ENCODE peak calls at places on chromosomes 11 and 22, in seven cellular contexts. C is IMR-90, P is HCT116, I is right lobe of liver, G is A549, T is Peyer's patch, H is gastrocnemius medialis. L is an unnamed sample. For H3K4me1, the result is how much of the 10 kb centered on the place peaks cover.

GRCh38 chr22:35212020-35212419 is 45.3 kb upstream of the HMGXB4 start:
- DNase-seq in C (peak), H (no peak), T (no peak), P (no peak), I (no peak), G (no peak), L (peak)

GRCh38 chr11:126359431-126360048 is 4.1 kb downstream of the ST3GAL4 start:
- DNase-seq in G (no peak), T (no peak), P (no peak), I (peak), C (peak), H (no peak), L (peak)

GRCh38 chr11:17528181-17528691 is 16.0 kb downstream of the USH1C start:
- DNase-seq in G (peak), I (peak), C (peak), T (peak), P (no peak), H (no peak), L (peak)

GRCh38 chr11:135027461-135027860 is 615.4 kb upstream of the B3GAT1 start:
- DNase-seq in H (no peak), T (no peak), G (no peak), I (no peak), C (peak), P (no peak), L (peak)

GRCh38 chr22:44819966-44820631 is 67.7 kb downstream of the ARHGAP8 start:
- DNase-seq in I (no peak), P (no peak), T (no peak), G (no peak), H (no peak), C (no peak), L (no peak)

GRCh38 chr22:19876941-19877625 is 22.4 kb upstream of the GNB1L start:
- DNase-seq in G (no peak), I (no peak), H (no peak), T (no peak), P (no peak), C (no peak), L (peak)

GRCh38 chr22:44497218-44497903 is 672 bp downstream of the RTL6 start:
- DNase-seq in H (no peak), I (peak), T (no peak), P (no peak), C (peak), G (no peak), L (peak)

GRCh38 chr22:31130873-31131272 is 8.1 kb downstream of the INPP5J start:
- DNase-seq in G (no peak), C (no peak), H (no peak), P (no peak), T (no peak), I (no peak), L (peak)

GRCh38 chr11:28838741-28839140 is 730.6 kb downstream of the METTL15 start:
- DNase-seq in I (no peak), T (no peak), G (no peak), H (no peak), C (peak), P (no peak), L (no peak)

GRCh38 chr22:37777122-37777687 is 30.5 kb upstream of the GCAT start:
- DNase-seq in G (no peak), H (peak), C (peak), I (peak), P (peak), T (no peak), L (peak)

GRCh38 chr11:74220376-74220775 is 49.3 kb downstream of the PPME1 start:
- DNase-seq in I (no peak), G (no peak), H (no peak), T (no peak), C (no peak), P (no peak), L (no peak)

GRCh38 chr22:37218771-37219411 is 6.6 kb upstream of the SSTR3 start:
- DNase-seq in H (no peak), P (no peak), I (no peak), T (no peak), G (no peak), C (no peak), L (no peak)

GRCh38 chr11:112963368-112963955 is 2.2 kb downstream of the NCAM1 start:
- DNase-seq in T (peak), G (no peak), P (no peak), C (no peak), H (no peak), I (no peak), L (no peak)

GRCh38 chr22:32389685-32390084 is 22.4 kb downstream of the RTCB start:
- DNase-seq in G (no peak), H (no peak), I (no peak), C (peak), P (no peak), T (no peak), L (no peak)

GRCh38 chr11:10550503-10550902 is 9.5 kb upstream of the RNF141 start:
- DNase-seq in I (no peak), T (no peak), G (no peak), P (no peak), H (no peak), C (peak), L (no peak)

GRCh38 chr11:122656073-122656630 is 630 bp downstream of the UBASH3B start:
- DNase-seq in C (peak), G (peak), H (no peak), P (no peak), I (peak), T (peak), L (peak)

GRCh38 chr11:12123177-12123576 is 12.8 kb downstream of the MICAL2 start:
- DNase-seq in H (no peak), I (no peak), T (no peak), G (no peak), C (peak), P (no peak), L (no peak)

GRCh38 chr11:70075836-70076235 is 2.3 kb upstream of the ANO1 start:
- DNase-seq in P (no peak), G (no peak), H (no peak), I (peak), C (no peak), T (no peak), L (no peak)

GRCh38 chr11:46370253-46370652 is 11.2 kb upstream of the MDK start:
- DNase-seq in C (no peak), I (no peak), H (no peak), P (no peak), T (no peak), G (no peak), L (no peak)

GRCh38 chr11:36265793-36266628 is 23.2 kb downstream of the COMMD9 start:
- DNase-seq in I (peak), P (peak), H (no peak), T (peak), C (peak), G (peak), L (peak)

GRCh38 chr11:28701760-28702449 is 593.7 kb downstream of the METTL15 start:
- DNase-seq in T (no peak), G (peak), P (peak), I (no peak), C (no peak), H (no peak), L (peak)

GRCh38 chr11:16763746-16764145 is 25.3 kb downstream of the C11orf58 start:
- DNase-seq in P (no peak), I (no peak), G (no peak), H (no peak), C (no peak), T (no peak), L (no peak)

GRCh38 chr11:35617687-35618496 is at the start of gene FJX1:
- DNase-seq in C (peak), I (peak), H (peak), P (no peak), G (peak), T (peak), L (peak)

GRCh38 chr11:45817191-45817590 is 12.2 kb downstream of the SLC35C1 start:
- DNase-seq in H (no peak), G (no peak), T (no peak), I (no peak), C (no peak), P (no peak), L (no peak)

GRCh38 chr11:108472681-108473080 is 5.4 kb upstream of the C11orf65 start:
- DNase-seq in H (no peak), G (no peak), I (no peak), P (no peak), T (no peak), C (no peak), L (no peak)

GRCh38 chr22:49102367-49102766 is 725.3 kb downstream of the BRD1 start:
- DNase-seq in T (no peak), I (no peak), H (no peak), C (no peak), P (no peak), G (no peak), L (no peak)

GRCh38 chr11:94002226-94002625 is 18.9 kb upstream of the HEPHL1 start:
- DNase-seq in I (no peak), H (no peak), C (peak), T (no peak), G (no peak), P (no peak), L (no peak)

GRCh38 chr22:27088026-27088425 is 430.6 kb downstream of the MIAT start:
- DNase-seq in P (no peak), C (peak), G (no peak), H (no peak), T (no peak), I (no peak), L (no peak)

GRCh38 chr22:23856721-23857605 is 712 bp upstream of the SLC2A11 start:
- DNase-seq in T (peak), H (no peak), P (no peak), C (peak), G (peak), I (no peak), L (peak)

GRCh38 chr11:91091564-91091963 is 868.7 kb upstream of the CHORDC1 start:
- DNase-seq in T (no peak), G (no peak), C (no peak), H (no peak), P (no peak), I (no peak), L (no peak)
- H3K4me1 ChIP-seq in T (under half), G (under half), C (under half), H (under half), P (under half), I (under half), L (under half)

DNA sequence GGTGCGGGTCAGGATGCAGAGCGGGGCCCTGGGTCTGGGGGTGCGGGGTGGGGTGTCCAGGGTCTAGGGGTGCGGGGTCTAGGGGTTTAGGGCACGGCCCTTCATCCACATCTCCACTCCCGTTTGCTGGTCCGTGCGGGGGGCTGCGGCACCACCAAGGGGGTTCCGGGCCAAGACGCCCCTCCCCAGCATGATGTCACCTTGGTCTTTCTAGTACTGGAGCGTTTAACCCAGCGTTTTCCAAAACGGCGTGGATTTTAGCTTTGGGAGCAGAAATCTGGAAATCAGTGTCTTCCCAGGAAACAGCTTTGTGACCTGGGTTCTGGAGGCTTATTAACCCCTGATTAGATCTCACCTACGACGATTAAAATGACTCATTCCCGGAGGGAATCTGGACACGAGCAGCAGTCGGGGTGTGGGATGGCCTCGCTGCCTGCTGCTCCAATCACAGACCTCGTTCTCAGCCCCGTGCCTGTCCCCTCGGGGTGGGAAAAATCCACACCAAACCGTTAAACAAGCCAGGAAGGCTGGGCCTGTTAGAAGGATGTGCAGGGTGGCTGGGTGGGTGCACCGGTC is 759 bp downstream of the AP2A2 start:
- DNase-seq in P (peak), H (no peak), G (peak), T (peak), I (no peak), C (peak), L (peak)
- TF ChIP-seq POLR2A in P (no peak), H (no peak), G (no peak), T (no peak), I (no peak), C (no peak), L (no peak)

DNA sequence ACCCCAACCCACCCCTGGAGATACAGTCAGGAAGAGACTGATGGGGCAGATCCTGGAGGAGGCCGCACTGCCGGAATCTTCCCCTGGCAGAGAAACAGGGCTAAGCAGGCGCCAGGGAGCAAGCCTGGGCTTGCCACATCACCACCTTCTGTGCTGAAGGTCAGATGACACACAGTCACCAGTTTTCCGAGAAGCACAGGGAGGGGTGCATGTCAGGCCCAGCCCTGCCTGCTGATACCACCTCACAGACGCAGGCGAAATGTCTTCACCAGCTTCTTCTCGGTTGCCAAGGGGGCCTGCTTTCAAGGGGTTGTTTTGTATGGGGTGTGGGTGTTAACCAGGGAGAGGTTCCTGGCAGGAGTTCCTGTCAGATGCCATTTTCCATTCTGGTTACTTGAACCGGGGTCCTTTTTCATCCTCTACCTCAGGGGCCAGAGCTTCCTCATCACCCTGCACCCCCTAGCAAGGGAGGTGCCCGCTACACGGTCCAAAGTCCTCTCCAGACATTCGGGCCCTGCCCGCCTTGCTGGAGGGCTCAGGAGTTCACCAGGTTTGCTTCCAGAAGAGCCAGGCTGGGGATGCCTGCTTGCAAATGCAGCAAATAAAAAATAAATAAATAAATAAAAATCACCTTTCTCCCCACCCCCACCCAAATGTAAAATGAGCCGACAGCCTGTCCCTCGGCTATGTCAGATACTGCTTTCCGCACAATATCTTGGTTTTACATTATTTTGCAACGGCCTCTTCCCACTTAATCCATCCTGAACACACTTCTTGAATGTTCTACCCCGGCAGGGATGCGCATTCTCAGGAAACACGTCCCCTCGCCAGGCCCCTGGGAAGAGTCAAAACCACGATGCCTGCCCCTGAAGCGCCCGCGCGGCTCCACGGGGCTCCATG is 1.1 kb upstream of the NEAT1 start:
- DNase-seq in I (peak), C (peak), G (peak), P (peak), H (peak), T (peak), L (peak)
- H3K4me1 ChIP-seq in I (under half), C (under half), G (under half), P (half or more), H (under half), T (under half), L (under half)

GRCh38 chr11:5504403-5504891 is 5.3 kb downstream of the UBQLN3 start:
- DNase-seq in I (no peak), T (no peak), C (no peak), G (no peak), P (no peak), H (no peak), L (no peak)
- TF ChIP-seq POLR2A in I (no peak), T (no peak), C (no peak), G (no peak), P (no peak), H (no peak), L (no peak)

L was measured in body of pancreas.